ENCODE peak calls at places on chromosomes 2 and 18, in eight cellular contexts. One of them, this sample, is unnamed.

GRCh38 chr2:75182606-75183005 is 16.7 kb downstream of the TACR1 start:
- DNase-seq in naive thymus-derived CD4-positive, alpha-beta T cell: no peak
- DNase-seq in left cardiac atrium: no peak
- DNase-seq in GM23248: no peak
- DNase-seq in body of pancreas: no peak
- DNase-seq in activated B cell treated with CpG ODN at 0.5 μM for 24 hours: no peak
- DNase-seq in foreskin fibroblast: no peak
- DNase-seq in NCI-H1092 treated with DMSO at 0.1 percent for 48 hours: no peak
- DNase-seq in this sample: no peak

GRCh38 chr2:73264783-73265182 is 19.5 kb downstream of the FBXO41 start:
- DNase-seq in naive thymus-derived CD4-positive, alpha-beta T cell: no peak
- DNase-seq in left cardiac atrium: no peak
- DNase-seq in GM23248: no peak
- DNase-seq in body of pancreas: no peak
- DNase-seq in activated B cell treated with CpG ODN at 0.5 μM for 24 hours: no peak
- DNase-seq in foreskin fibroblast: no peak
- DNase-seq in NCI-H1092 treated with DMSO at 0.1 percent for 48 hours: no peak
- DNase-seq in this sample: no peak

GRCh38 chr2:218230882-218231281 is 13.9 kb downstream of the ARPC2 start:
- DNase-seq in naive thymus-derived CD4-positive, alpha-beta T cell: peak; percentile 29
- DNase-seq in left cardiac atrium: no peak
- DNase-seq in GM23248: peak; percentile 65
- DNase-seq in body of pancreas: peak; percentile 70
- DNase-seq in activated B cell treated with CpG ODN at 0.5 μM for 24 hours: no peak
- DNase-seq in foreskin fibroblast: no peak
- DNase-seq in NCI-H1092 treated with DMSO at 0.1 percent for 48 hours: no peak
- DNase-seq in this sample: peak; percentile 35

GRCh38 chr2:223760838-223761502 is 76.4 kb downstream of the AP1S3 start:
- DNase-seq in naive thymus-derived CD4-positive, alpha-beta T cell: no peak
- DNase-seq in left cardiac atrium: no peak
- DNase-seq in GM23248: peak; percentile 96
- DNase-seq in body of pancreas: peak; percentile 36
- DNase-seq in activated B cell treated with CpG ODN at 0.5 μM for 24 hours: no peak
- DNase-seq in foreskin fibroblast: peak; percentile 87
- DNase-seq in NCI-H1092 treated with DMSO at 0.1 percent for 48 hours: no peak
- DNase-seq in this sample: peak; percentile 22

GRCh38 chr2:181203412-181203811 is 223.0 kb downstream of the UBE2E3 start:
- DNase-seq in naive thymus-derived CD4-positive, alpha-beta T cell: no peak
- DNase-seq in left cardiac atrium: no peak
- DNase-seq in GM23248: peak; percentile 85
- DNase-seq in body of pancreas: no peak
- DNase-seq in activated B cell treated with CpG ODN at 0.5 μM for 24 hours: no peak
- DNase-seq in foreskin fibroblast: peak; percentile 88
- DNase-seq in NCI-H1092 treated with DMSO at 0.1 percent for 48 hours: no peak
- DNase-seq in this sample: no peak

GRCh38 chr2:43024515-43024962 is 201.9 kb downstream of the ZFP36L2 start:
- DNase-seq in naive thymus-derived CD4-positive, alpha-beta T cell: peak; percentile 43
- DNase-seq in left cardiac atrium: peak; percentile 73
- DNase-seq in GM23248: peak; percentile 47
- DNase-seq in body of pancreas: peak; percentile 56
- DNase-seq in activated B cell treated with CpG ODN at 0.5 μM for 24 hours: peak; percentile 25
- DNase-seq in foreskin fibroblast: peak; percentile 45
- DNase-seq in NCI-H1092 treated with DMSO at 0.1 percent for 48 hours: peak; percentile 21
- DNase-seq in this sample: peak; percentile 59

GRCh38 chr2:23777857-23778256 is 149.1 kb downstream of the ATAD2B start:
- DNase-seq in naive thymus-derived CD4-positive, alpha-beta T cell: no peak
- DNase-seq in left cardiac atrium: no peak
- DNase-seq in GM23248: no peak
- DNase-seq in body of pancreas: no peak
- DNase-seq in activated B cell treated with CpG ODN at 0.5 μM for 24 hours: no peak
- DNase-seq in foreskin fibroblast: no peak
- DNase-seq in NCI-H1092 treated with DMSO at 0.1 percent for 48 hours: no peak
- DNase-seq in this sample: no peak

GRCh38 chr18:79863161-79863945 is 65.6 kb downstream of the KCNG2 start:
- DNase-seq in naive thymus-derived CD4-positive, alpha-beta T cell: no peak
- DNase-seq in left cardiac atrium: no peak
- DNase-seq in GM23248: no peak
- DNase-seq in body of pancreas: no peak
- DNase-seq in activated B cell treated with CpG ODN at 0.5 μM for 24 hours: no peak
- DNase-seq in foreskin fibroblast: no peak
- DNase-seq in NCI-H1092 treated with DMSO at 0.1 percent for 48 hours: no peak
- DNase-seq in this sample: no peak

GRCh38 chr2:43000242-43001054 is 208.1 kb upstream of the HAAO start:
- DNase-seq in naive thymus-derived CD4-positive, alpha-beta T cell: no peak
- DNase-seq in left cardiac atrium: no peak
- DNase-seq in GM23248: no peak
- DNase-seq in body of pancreas: peak; percentile 33
- DNase-seq in activated B cell treated with CpG ODN at 0.5 μM for 24 hours: no peak
- DNase-seq in foreskin fibroblast: no peak
- DNase-seq in NCI-H1092 treated with DMSO at 0.1 percent for 48 hours: no peak
- DNase-seq in this sample: peak; percentile 52

GRCh38 chr2:28993211-28993960 is 12.3 kb downstream of the TOGARAM2 start:
- DNase-seq in naive thymus-derived CD4-positive, alpha-beta T cell: no peak
- DNase-seq in left cardiac atrium: no peak
- DNase-seq in GM23248: no peak
- DNase-seq in body of pancreas: no peak
- DNase-seq in activated B cell treated with CpG ODN at 0.5 μM for 24 hours: no peak
- DNase-seq in foreskin fibroblast: no peak
- DNase-seq in NCI-H1092 treated with DMSO at 0.1 percent for 48 hours: no peak
- DNase-seq in this sample: no peak

GRCh38 chr2:63056309-63057065 is 5.9 kb downstream of the OTX1 start:
- DNase-seq in naive thymus-derived CD4-positive, alpha-beta T cell: no peak
- DNase-seq in left cardiac atrium: no peak
- DNase-seq in GM23248: peak; percentile 51
- DNase-seq in body of pancreas: no peak
- DNase-seq in activated B cell treated with CpG ODN at 0.5 μM for 24 hours: peak; percentile 22
- DNase-seq in foreskin fibroblast: peak; percentile 12
- DNase-seq in NCI-H1092 treated with DMSO at 0.1 percent for 48 hours: no peak
- DNase-seq in this sample: peak; percentile 54

GRCh38 chr18:49170925-49171509 is 220.3 kb upstream of the SMAD7 start:
- DNase-seq in naive thymus-derived CD4-positive, alpha-beta T cell: no peak
- DNase-seq in left cardiac atrium: no peak
- DNase-seq in GM23248: no peak
- DNase-seq in body of pancreas: no peak
- DNase-seq in activated B cell treated with CpG ODN at 0.5 μM for 24 hours: no peak
- DNase-seq in foreskin fibroblast: no peak
- DNase-seq in NCI-H1092 treated with DMSO at 0.1 percent for 48 hours: no peak
- DNase-seq in this sample: no peak

GRCh38 chr2:222398446-222398885 is 25.9 kb upstream of the SGPP2 start:
- DNase-seq in naive thymus-derived CD4-positive, alpha-beta T cell: no peak
- DNase-seq in left cardiac atrium: no peak
- DNase-seq in GM23248: no peak
- DNase-seq in body of pancreas: peak; percentile 6
- DNase-seq in activated B cell treated with CpG ODN at 0.5 μM for 24 hours: no peak
- DNase-seq in foreskin fibroblast: no peak
- DNase-seq in NCI-H1092 treated with DMSO at 0.1 percent for 48 hours: peak; percentile 82
- DNase-seq in this sample: no peak

GRCh38 chr2:75146903-75147332 is 52.4 kb downstream of the TACR1 start:
- DNase-seq in naive thymus-derived CD4-positive, alpha-beta T cell: no peak
- DNase-seq in left cardiac atrium: no peak
- DNase-seq in GM23248: peak; percentile 57
- DNase-seq in body of pancreas: no peak
- DNase-seq in activated B cell treated with CpG ODN at 0.5 μM for 24 hours: no peak
- DNase-seq in foreskin fibroblast: no peak
- DNase-seq in NCI-H1092 treated with DMSO at 0.1 percent for 48 hours: no peak
- DNase-seq in this sample: no peak

GRCh38 chr2:33363599-33364300 is 112.7 kb upstream of the RASGRP3 start:
- DNase-seq in naive thymus-derived CD4-positive, alpha-beta T cell: no peak
- DNase-seq in left cardiac atrium: no peak
- DNase-seq in GM23248: no peak
- DNase-seq in body of pancreas: no peak
- DNase-seq in activated B cell treated with CpG ODN at 0.5 μM for 24 hours: no peak
- DNase-seq in foreskin fibroblast: peak; percentile 40
- DNase-seq in NCI-H1092 treated with DMSO at 0.1 percent for 48 hours: no peak
- DNase-seq in this sample: no peak

GRCh38 chr2:60480089-60480773 is 73.2 kb downstream of the BCL11A start:
- DNase-seq in naive thymus-derived CD4-positive, alpha-beta T cell: no peak
- DNase-seq in left cardiac atrium: no peak
- DNase-seq in GM23248: no peak
- DNase-seq in body of pancreas: peak; percentile 58
- DNase-seq in activated B cell treated with CpG ODN at 0.5 μM for 24 hours: no peak
- DNase-seq in foreskin fibroblast: no peak
- DNase-seq in NCI-H1092 treated with DMSO at 0.1 percent for 48 hours: no peak
- DNase-seq in this sample: no peak

GRCh38 chr2:198401644-198402043 is 597.3 kb downstream of the PLCL1 start:
- DNase-seq in naive thymus-derived CD4-positive, alpha-beta T cell: no peak
- DNase-seq in left cardiac atrium: no peak
- DNase-seq in GM23248: no peak
- DNase-seq in body of pancreas: no peak
- DNase-seq in activated B cell treated with CpG ODN at 0.5 μM for 24 hours: no peak
- DNase-seq in foreskin fibroblast: no peak
- DNase-seq in NCI-H1092 treated with DMSO at 0.1 percent for 48 hours: no peak
- DNase-seq in this sample: no peak

GRCh38 chr2:75277111-75277510 is 77.8 kb upstream of the TACR1 start:
- DNase-seq in naive thymus-derived CD4-positive, alpha-beta T cell: no peak
- DNase-seq in left cardiac atrium: no peak
- DNase-seq in GM23248: peak; percentile 78
- DNase-seq in body of pancreas: no peak
- DNase-seq in activated B cell treated with CpG ODN at 0.5 μM for 24 hours: no peak
- DNase-seq in foreskin fibroblast: peak; percentile 43
- DNase-seq in NCI-H1092 treated with DMSO at 0.1 percent for 48 hours: no peak
- DNase-seq in this sample: no peak

GRCh38 chr2:135600915-135601314 is 69.6 kb downstream of the R3HDM1 start:
- DNase-seq in naive thymus-derived CD4-positive, alpha-beta T cell: peak; percentile 20
- DNase-seq in left cardiac atrium: no peak
- DNase-seq in GM23248: peak; percentile 25
- DNase-seq in body of pancreas: no peak
- DNase-seq in activated B cell treated with CpG ODN at 0.5 μM for 24 hours: no peak
- DNase-seq in foreskin fibroblast: no peak
- DNase-seq in NCI-H1092 treated with DMSO at 0.1 percent for 48 hours: no peak
- DNase-seq in this sample: no peak

GRCh38 chr18:395481-396250 is 104.8 kb downstream of the COLEC12 start:
- DNase-seq in naive thymus-derived CD4-positive, alpha-beta T cell: no peak
- DNase-seq in left cardiac atrium: peak; percentile 37
- DNase-seq in GM23248: peak; percentile 91
- DNase-seq in body of pancreas: peak; percentile 33
- DNase-seq in activated B cell treated with CpG ODN at 0.5 μM for 24 hours: no peak
- DNase-seq in foreskin fibroblast: peak; percentile 89
- DNase-seq in NCI-H1092 treated with DMSO at 0.1 percent for 48 hours: peak; percentile 41
- DNase-seq in this sample: no peak

GRCh38 chr2:70936979-70937811 is 1.5 kb downstream of the ATP6V1B1 start:
- DNase-seq in naive thymus-derived CD4-positive, alpha-beta T cell: no peak
- DNase-seq in left cardiac atrium: no peak
- DNase-seq in GM23248: no peak
- DNase-seq in body of pancreas: no peak
- DNase-seq in activated B cell treated with CpG ODN at 0.5 μM for 24 hours: no peak
- DNase-seq in foreskin fibroblast: no peak
- DNase-seq in NCI-H1092 treated with DMSO at 0.1 percent for 48 hours: no peak
- DNase-seq in this sample: no peak